ENCODE peak calls at places on chromosomes 7 and 10, in six cellular contexts. K is iPS-NIHi11, Z is RPMI7951, N is head of caudate nucleus, O is coronary artery, R is neural crest cell. F is an unnamed sample.

GRCh38 chr10:48985621-48986158 is 46.0 kb upstream of the LRRC18 start:
- DNase-seq in K (no peak), Z (no peak), N (no peak), O (no peak), R (no peak), F (no peak)

GRCh38 chr10:90306187-90306586 is 551.7 kb downstream of the HTR7 start:
- DNase-seq in K (no peak), Z (peak), N (no peak), O (no peak), R (no peak), F (no peak)

GRCh38 chr10:110209399-110209925 is 2.1 kb downstream of the MXI1 start:
- DNase-seq in K (peak), Z (peak), N (peak), O (peak), R (peak), F (peak)

GRCh38 chr10:35554461-35555056 is 50.6 kb upstream of the GJD4 start:
- DNase-seq in K (no peak), Z (no peak), N (no peak), O (no peak), R (no peak), F (no peak)

GRCh38 chr10:23917251-23917908 is 291.6 kb upstream of the KIAA1217 start:
- DNase-seq in K (no peak), Z (peak), N (no peak), O (no peak), R (no peak), F (no peak)

GRCh38 chr10:91220954-91221696 is 662 bp downstream of the PCGF5 start:
- DNase-seq in K (peak), Z (peak), N (no peak), O (no peak), R (no peak), F (peak)

GRCh38 chr7:155069992-155070827 is at the start of gene HTR5A:
- DNase-seq in K (peak), Z (peak), N (peak), O (no peak), R (peak), F (peak)

GRCh38 chr10:35136263-35136815 is 9.7 kb downstream of the CREM start:
- DNase-seq in K (no peak), Z (no peak), N (no peak), O (no peak), R (no peak), F (no peak)

GRCh38 chr10:109191823-109192222 is 731.5 kb downstream of the XPNPEP1 start:
- DNase-seq in K (no peak), Z (no peak), N (no peak), O (no peak), R (no peak), F (no peak)

GRCh38 chr10:5893321-5893720 is 3.3 kb downstream of the FBH1 start:
- DNase-seq in K (no peak), Z (no peak), N (no peak), O (no peak), R (no peak), F (no peak)

GRCh38 chr7:72405389-72405788 is 6.7 kb downstream of the CALN1 start:
- DNase-seq in K (no peak), Z (peak), N (peak), O (no peak), R (no peak), F (no peak)

GRCh38 chr10:77911535-77912123 is 14.9 kb downstream of the DLG5 start:
- DNase-seq in K (no peak), Z (peak), N (no peak), O (no peak), R (no peak), F (no peak)